ENCODE peak calls at places on chromosome 3, in nine cellular contexts. M is neural progenitor cell; T is coronary artery; G is stimulated activated CD4-positive, alpha-beta T cell treated with anti-CD3 and anti-CD28 coated beads, Interleukin-4, amount 100 ng/mL, for 24 hours; V is T-cell; F is BJ; L is retina; X is adrenal gland; A is NCI-H774. W is an unnamed sample.

GRCh38 chr3:42864321-42864950 is 11.2 kb downstream of the CYP8B1 start:
- DNase-seq in F (no peak), X (no peak), A (no peak), G (no peak), T (peak), M (no peak), L (no peak), V (no peak), W (no peak)

GRCh38 chr3:156776046-156776445 is 50.1 kb upstream of the LEKR1 start:
- DNase-seq in M (no peak), A (no peak), L (no peak), F (no peak), T (no peak), G (no peak), V (no peak), X (no peak), W (no peak)

GRCh38 chr3:131694351-131694750 is 191.6 kb upstream of the MRPL3 start:
- DNase-seq in A (no peak), V (no peak), G (no peak), L (no peak), X (no peak), T (no peak), F (no peak), M (no peak), W (no peak)

GRCh38 chr3:49903451-49904424 is at the start of gene MST1R:
- DNase-seq in F (no peak), X (peak), L (peak), M (peak), G (peak), T (no peak), V (peak), A (peak), W (no peak)

GRCh38 chr3:40308725-40309438 is 625 bp upstream of the EIF1B start:
- DNase-seq in L (no peak), V (no peak), M (no peak), X (no peak), T (no peak), G (no peak), F (no peak), A (no peak), W (peak)

GRCh38 chr3:14525685-14526631 is 14.2 kb downstream of the GRIP2 start:
- DNase-seq in F (peak), G (no peak), L (no peak), A (no peak), M (no peak), V (no peak), X (peak), T (no peak), W (no peak)

GRCh38 chr3:49346797-49347251 is 7.0 kb upstream of the USP4 start:
- DNase-seq in M (no peak), T (no peak), F (no peak), V (no peak), L (no peak), A (no peak), X (no peak), G (no peak), W (no peak)

GRCh38 chr3:46897829-46898320 is 20.4 kb downstream of the PTH1R start:
- DNase-seq in T (no peak), L (no peak), F (no peak), A (no peak), G (no peak), M (no peak), V (no peak), X (no peak), W (no peak)

GRCh38 chr3:185631508-185632206 is 45.6 kb downstream of the SENP2 start:
- DNase-seq in A (no peak), L (no peak), T (no peak), X (no peak), M (no peak), G (no peak), F (no peak), V (no peak), W (no peak)

GRCh38 chr3:120741837-120742197 is 499 bp downstream of the RABL3 start:
- DNase-seq in T (no peak), X (no peak), L (no peak), M (no peak), A (no peak), V (no peak), F (no peak), G (no peak), W (no peak)

GRCh38 chr3:177812492-177812891 is 615.2 kb upstream of the TBL1XR1 start:
- DNase-seq in X (no peak), F (no peak), G (no peak), V (no peak), T (no peak), A (no peak), L (no peak), M (no peak), W (no peak)

GRCh38 chr3:65402597-65402996 is 636.1 kb downstream of the MAGI1 start:
- DNase-seq in A (no peak), L (no peak), F (peak), M (no peak), V (no peak), G (no peak), T (no peak), X (peak), W (no peak)

GRCh38 chr3:99879275-99879674 is 61.6 kb downstream of the CMSS1 start:
- DNase-seq in M (no peak), V (no peak), F (no peak), G (no peak), L (no peak), A (no peak), X (no peak), T (no peak), W (no peak)

GRCh38 chr3:189981668-189982067 is 139.0 kb downstream of the P3H2 start:
- DNase-seq in A (no peak), L (no peak), T (no peak), M (no peak), V (no peak), G (no peak), F (peak), X (peak), W (no peak)

GRCh38 chr3:27590437-27591320 is 106.5 kb upstream of the SLC4A7 start:
- DNase-seq in V (no peak), X (no peak), A (no peak), T (no peak), F (no peak), M (no peak), G (peak), L (no peak), W (no peak)

GRCh38 chr3:175255698-175256097 is 396.6 kb downstream of the NAALADL2 start:
- DNase-seq in M (no peak), L (no peak), V (no peak), X (no peak), A (no peak), F (no peak), G (no peak), T (no peak), W (no peak)

W was measured in WERI-Rb-1.